ENCODE peak calls at places on chromosomes 11 and 22, in six cellular contexts. One of them, this sample, is unnamed.

GRCh38 chr11:46380340-46381045 is 976 bp upstream of the MDK start:
- DNase-seq in neural progenitor cell: peak
- DNase-seq in sigmoid colon: peak
- DNase-seq in MG63: peak
- DNase-seq in skeletal muscle cell: no peak
- DNase-seq in cardiac fibroblast: peak
- DNase-seq in this sample: no peak

GRCh38 chr11:83007909-83008580 is 63.7 kb downstream of the RAB30 start:
- DNase-seq in neural progenitor cell: peak
- DNase-seq in sigmoid colon: no peak
- DNase-seq in MG63: no peak
- DNase-seq in skeletal muscle cell: no peak
- DNase-seq in cardiac fibroblast: peak
- DNase-seq in this sample: peak

GRCh38 chr11:72871089-72871488 is 56.9 kb downstream of the ATG16L2 start:
- DNase-seq in neural progenitor cell: no peak
- DNase-seq in sigmoid colon: no peak
- DNase-seq in MG63: no peak
- DNase-seq in skeletal muscle cell: no peak
- DNase-seq in cardiac fibroblast: peak
- DNase-seq in this sample: no peak

GRCh38 chr11:73982595-73982989 is at the start of gene UCP2:
- DNase-seq in neural progenitor cell: peak
- DNase-seq in sigmoid colon: peak
- DNase-seq in MG63: peak
- DNase-seq in skeletal muscle cell: peak
- DNase-seq in cardiac fibroblast: peak
- DNase-seq in this sample: peak

GRCh38 chr22:46977656-46978343 is 215.3 kb downstream of the TBC1D22A start:
- DNase-seq in neural progenitor cell: no peak
- DNase-seq in sigmoid colon: peak
- DNase-seq in MG63: no peak
- DNase-seq in skeletal muscle cell: no peak
- DNase-seq in cardiac fibroblast: no peak
- DNase-seq in this sample: no peak

GRCh38 chr22:25700996-25701815 is 40.8 kb upstream of the MYO18B start:
- DNase-seq in neural progenitor cell: peak
- DNase-seq in sigmoid colon: no peak
- DNase-seq in MG63: no peak
- DNase-seq in skeletal muscle cell: peak
- DNase-seq in cardiac fibroblast: peak
- DNase-seq in this sample: peak

GRCh38 chr11:93444671-93445073 is 98.5 kb downstream of the SMCO4 start:
- DNase-seq in neural progenitor cell: peak
- DNase-seq in sigmoid colon: no peak
- DNase-seq in MG63: no peak
- DNase-seq in skeletal muscle cell: peak
- DNase-seq in cardiac fibroblast: no peak
- DNase-seq in this sample: no peak

GRCh38 chr11:83437939-83438338 is 151.8 kb upstream of the CCDC90B start:
- DNase-seq in neural progenitor cell: no peak
- DNase-seq in sigmoid colon: no peak
- DNase-seq in MG63: no peak
- DNase-seq in skeletal muscle cell: no peak
- DNase-seq in cardiac fibroblast: no peak
- DNase-seq in this sample: no peak

GRCh38 chr22:44389926-44390925 is 77.5 kb upstream of the SHISAL1 start:
- DNase-seq in neural progenitor cell: no peak
- DNase-seq in sigmoid colon: peak
- DNase-seq in MG63: no peak
- DNase-seq in skeletal muscle cell: no peak
- DNase-seq in cardiac fibroblast: no peak
- DNase-seq in this sample: no peak

GRCh38 chr11:36162909-36163434 is 126.3 kb downstream of the COMMD9 start:
- DNase-seq in neural progenitor cell: no peak
- DNase-seq in sigmoid colon: no peak
- DNase-seq in MG63: no peak
- DNase-seq in skeletal muscle cell: no peak
- DNase-seq in cardiac fibroblast: peak
- DNase-seq in this sample: no peak

GRCh38 chr11:70176940-70177689 is 26.0 kb upstream of the FADD start:
- DNase-seq in neural progenitor cell: peak
- DNase-seq in sigmoid colon: no peak
- DNase-seq in MG63: peak
- DNase-seq in skeletal muscle cell: no peak
- DNase-seq in cardiac fibroblast: no peak
- DNase-seq in this sample: no peak

GRCh38 chr11:77884186-77884828 is 63.4 kb downstream of the AAMDC start:
- DNase-seq in neural progenitor cell: no peak
- DNase-seq in sigmoid colon: no peak
- DNase-seq in MG63: no peak
- DNase-seq in skeletal muscle cell: no peak
- DNase-seq in cardiac fibroblast: peak
- DNase-seq in this sample: peak

GRCh38 chr22:29726512-29727247 is 6.9 kb downstream of the CABP7 start:
- DNase-seq in neural progenitor cell: no peak
- DNase-seq in sigmoid colon: no peak
- DNase-seq in MG63: no peak
- DNase-seq in skeletal muscle cell: no peak
- DNase-seq in cardiac fibroblast: no peak
- DNase-seq in this sample: peak

GRCh38 chr11:22730319-22730718 is 63.9 kb downstream of the GAS2 start:
- DNase-seq in neural progenitor cell: peak
- DNase-seq in sigmoid colon: no peak
- DNase-seq in MG63: no peak
- DNase-seq in skeletal muscle cell: no peak
- DNase-seq in cardiac fibroblast: peak
- DNase-seq in this sample: no peak

GRCh38 chr22:17580461-17581031 is 17.2 kb downstream of the SLC25A18 start:
- DNase-seq in neural progenitor cell: peak
- DNase-seq in sigmoid colon: no peak
- DNase-seq in MG63: no peak
- DNase-seq in skeletal muscle cell: no peak
- DNase-seq in cardiac fibroblast: peak
- DNase-seq in this sample: no peak

GRCh38 chr22:23581252-23581634 is 1.2 kb upstream of the IGLL1 start:
- DNase-seq in neural progenitor cell: no peak
- DNase-seq in sigmoid colon: no peak
- DNase-seq in MG63: no peak
- DNase-seq in skeletal muscle cell: no peak
- DNase-seq in cardiac fibroblast: no peak
- DNase-seq in this sample: no peak

GRCh38 chr11:37072538-37072937 is 474.5 kb upstream of the RAG2 start:
- DNase-seq in neural progenitor cell: no peak
- DNase-seq in sigmoid colon: no peak
- DNase-seq in MG63: no peak
- DNase-seq in skeletal muscle cell: no peak
- DNase-seq in cardiac fibroblast: peak
- DNase-seq in this sample: no peak

GRCh38 chr22:21921184-21921721 is 31.4 kb downstream of the PPM1F start:
- DNase-seq in neural progenitor cell: no peak
- DNase-seq in sigmoid colon: no peak
- DNase-seq in MG63: no peak
- DNase-seq in skeletal muscle cell: no peak
- DNase-seq in cardiac fibroblast: no peak
- DNase-seq in this sample: no peak

GRCh38 chr11:93727985-93728791 is 13.1 kb downstream of the TAF1D start:
- DNase-seq in neural progenitor cell: no peak
- DNase-seq in sigmoid colon: no peak
- DNase-seq in MG63: no peak
- DNase-seq in skeletal muscle cell: peak
- DNase-seq in cardiac fibroblast: no peak
- DNase-seq in this sample: peak

GRCh38 chr11:64340671-64341335 is 799 bp downstream of the CCDC88B start:
- DNase-seq in neural progenitor cell: peak
- DNase-seq in sigmoid colon: no peak
- DNase-seq in MG63: no peak
- DNase-seq in skeletal muscle cell: no peak
- DNase-seq in cardiac fibroblast: no peak
- DNase-seq in this sample: no peak

GRCh38 chr22:20085651-20086050 is 5.6 kb downstream of the DGCR8 start:
- DNase-seq in neural progenitor cell: no peak
- DNase-seq in sigmoid colon: no peak
- DNase-seq in MG63: no peak
- DNase-seq in skeletal muscle cell: no peak
- DNase-seq in cardiac fibroblast: no peak
- DNase-seq in this sample: no peak

GRCh38 chr11:35316161-35316560 is 103.2 kb downstream of the SLC1A2 start:
- DNase-seq in neural progenitor cell: no peak
- DNase-seq in sigmoid colon: no peak
- DNase-seq in MG63: no peak
- DNase-seq in skeletal muscle cell: no peak
- DNase-seq in cardiac fibroblast: no peak
- DNase-seq in this sample: peak

GRCh38 chr11:128105511-128105910 is 481.8 kb downstream of the ETS1 start:
- DNase-seq in neural progenitor cell: no peak
- DNase-seq in sigmoid colon: no peak
- DNase-seq in MG63: no peak
- DNase-seq in skeletal muscle cell: no peak
- DNase-seq in cardiac fibroblast: no peak
- DNase-seq in this sample: no peak

GRCh38 chr11:77085652-77086051 is 17.0 kb upstream of the OMP start:
- DNase-seq in neural progenitor cell: no peak
- DNase-seq in sigmoid colon: peak
- DNase-seq in MG63: no peak
- DNase-seq in skeletal muscle cell: no peak
- DNase-seq in cardiac fibroblast: no peak
- DNase-seq in this sample: no peak

GRCh38 chr11:100512475-100512874 is 174.6 kb upstream of the ARHGAP42 start:
- DNase-seq in neural progenitor cell: no peak
- DNase-seq in sigmoid colon: no peak
- DNase-seq in MG63: no peak
- DNase-seq in skeletal muscle cell: no peak
- DNase-seq in cardiac fibroblast: no peak
- DNase-seq in this sample: no peak

GRCh38 chr11:72222106-72222891 is 2.3 kb upstream of the INPPL1 start:
- DNase-seq in neural progenitor cell: peak
- DNase-seq in sigmoid colon: no peak
- DNase-seq in MG63: no peak
- DNase-seq in skeletal muscle cell: no peak
- DNase-seq in cardiac fibroblast: no peak
- DNase-seq in this sample: no peak

GRCh38 chr22:37824674-37825641 is 1.8 kb downstream of the GALR3 start:
- DNase-seq in neural progenitor cell: peak
- DNase-seq in sigmoid colon: no peak
- DNase-seq in MG63: no peak
- DNase-seq in skeletal muscle cell: no peak
- DNase-seq in cardiac fibroblast: no peak
- DNase-seq in this sample: no peak

GRCh38 chr11:78586452-78587046 is 11.9 kb upstream of the NARS2 start:
- DNase-seq in neural progenitor cell: no peak
- DNase-seq in sigmoid colon: no peak
- DNase-seq in MG63: no peak
- DNase-seq in skeletal muscle cell: no peak
- DNase-seq in cardiac fibroblast: no peak
- DNase-seq in this sample: no peak

DNA sequence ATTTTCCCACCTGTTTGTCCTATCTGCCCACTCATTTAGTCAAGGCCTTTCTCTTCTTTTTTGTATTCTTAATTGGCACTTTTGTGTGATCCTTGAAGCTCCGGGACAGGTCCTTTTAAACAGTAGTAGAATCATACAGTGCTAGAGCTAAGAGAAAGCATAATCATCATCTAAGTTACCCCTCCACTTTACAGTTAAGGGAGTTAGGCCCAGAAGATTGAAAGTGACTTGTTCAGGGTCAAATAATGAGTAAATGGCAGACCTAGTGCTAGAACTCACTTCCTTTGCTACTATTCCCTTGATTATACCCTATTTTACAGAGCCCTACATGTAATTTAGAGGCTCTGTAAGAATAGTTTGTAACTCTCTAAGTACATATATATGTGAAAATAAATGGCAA is 2.5 kb downstream of the USP47 start:
- DNase-seq in neural progenitor cell: no peak
- DNase-seq in sigmoid colon: no peak
- DNase-seq in MG63: no peak
- DNase-seq in skeletal muscle cell: no peak
- DNase-seq in cardiac fibroblast: no peak
- DNase-seq in this sample: no peak
- H3K4me3 ChIP-seq in neural progenitor cell: peak
- H3K4me3 ChIP-seq in sigmoid colon: peak
- H3K4me3 ChIP-seq in MG63: peak
- H3K4me3 ChIP-seq in skeletal muscle cell: peak
- H3K4me3 ChIP-seq in cardiac fibroblast: peak
- H3K4me3 ChIP-seq in this sample: peak

DNA sequence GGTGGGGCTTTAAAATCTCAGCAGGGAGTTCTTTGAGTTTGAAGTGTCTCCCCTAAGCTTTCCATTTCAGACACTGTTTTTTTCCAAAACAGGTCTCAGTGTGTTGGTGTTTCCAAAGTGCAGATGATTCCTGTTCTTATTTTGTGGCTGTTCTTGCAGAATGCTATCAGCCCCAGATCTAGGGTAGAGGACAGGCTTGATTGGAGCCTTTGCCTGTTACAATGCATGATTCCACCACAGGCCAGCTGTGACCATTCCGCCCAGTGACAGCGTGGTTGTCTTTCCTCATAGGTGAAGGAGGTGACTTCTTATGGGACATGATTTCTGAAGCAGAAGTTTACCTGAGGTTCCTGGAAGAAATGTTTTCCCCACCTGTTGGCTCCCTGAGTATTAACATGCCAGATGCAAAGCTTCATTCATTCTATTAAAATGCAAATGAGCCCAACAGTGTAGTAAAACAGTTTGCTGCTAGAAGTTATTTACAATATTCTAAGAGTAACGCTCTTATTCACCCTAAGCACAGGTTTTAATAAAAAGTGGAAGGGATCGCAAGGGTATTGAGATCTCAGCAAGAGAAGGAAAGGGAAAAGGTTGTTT is 36.9 kb upstream of the BIRC3 start:
- DNase-seq in neural progenitor cell: peak
- DNase-seq in sigmoid colon: no peak
- DNase-seq in MG63: no peak
- DNase-seq in skeletal muscle cell: no peak
- DNase-seq in cardiac fibroblast: no peak
- DNase-seq in this sample: no peak
- H3K4me3 ChIP-seq in neural progenitor cell: no peak
- H3K4me3 ChIP-seq in sigmoid colon: no peak
- H3K4me3 ChIP-seq in MG63: peak
- H3K4me3 ChIP-seq in skeletal muscle cell: no peak
- H3K4me3 ChIP-seq in cardiac fibroblast: no peak
- H3K4me3 ChIP-seq in this sample: no peak

GRCh38 chr11:118634435-118635236 is 27.2 kb downstream of the PHLDB1 start:
- DNase-seq in neural progenitor cell: peak
- DNase-seq in sigmoid colon: peak
- DNase-seq in MG63: no peak
- DNase-seq in skeletal muscle cell: no peak
- DNase-seq in cardiac fibroblast: peak
- DNase-seq in this sample: peak
- H3K4me3 ChIP-seq in neural progenitor cell: peak
- H3K4me3 ChIP-seq in sigmoid colon: peak
- H3K4me3 ChIP-seq in MG63: no peak
- H3K4me3 ChIP-seq in skeletal muscle cell: no peak
- H3K4me3 ChIP-seq in cardiac fibroblast: no peak
- H3K4me3 ChIP-seq in this sample: no peak

DNA sequence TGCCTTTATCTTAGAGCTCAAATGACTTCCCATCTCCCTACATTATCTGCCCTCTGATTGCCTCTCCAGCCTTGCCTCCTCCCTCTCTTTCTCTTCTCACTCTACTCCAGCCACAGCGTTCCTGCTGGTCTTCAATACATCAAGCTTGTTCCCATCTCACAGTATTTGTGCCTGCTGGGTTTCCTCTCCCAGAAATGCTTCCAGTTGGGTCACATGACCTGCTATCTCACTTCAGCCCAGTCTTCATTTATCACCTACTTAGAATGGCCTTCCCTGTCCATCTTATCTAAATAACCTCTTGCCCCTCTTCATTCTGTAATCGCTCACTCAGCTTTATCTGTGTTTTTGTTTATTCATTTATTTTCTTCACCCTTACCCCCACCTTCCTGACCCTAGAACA is 61.8 kb upstream of the FAR1 start:
- DNase-seq in neural progenitor cell: no peak
- DNase-seq in sigmoid colon: no peak
- DNase-seq in MG63: no peak
- DNase-seq in skeletal muscle cell: no peak
- DNase-seq in cardiac fibroblast: no peak
- DNase-seq in this sample: no peak
- H3K4me3 ChIP-seq in neural progenitor cell: no peak
- H3K4me3 ChIP-seq in sigmoid colon: no peak
- H3K4me3 ChIP-seq in MG63: no peak
- H3K4me3 ChIP-seq in skeletal muscle cell: no peak
- H3K4me3 ChIP-seq in cardiac fibroblast: no peak
- H3K4me3 ChIP-seq in this sample: no peak